ENCODE peak calls at places on chromosomes 1 and 21, in seven cellular contexts. D is AG10803; J is NCI-H460; S is neural progenitor cell; L is NCI-H2081; Q is stimulated activated CD8-positive, alpha-beta memory T cell treated with anti-CD3 and anti-CD28 coated beads, Interleukin-15, amount 100 ng/mL, for 24 hours; F is GM13977. P is an unnamed sample.

GRCh38 chr1:91609571-91609970 is 108.9 kb downstream of the CDC7 start:
- DNase-seq in D (peak; percentile 81), J (peak; percentile 43), S (no peak), L (no peak), Q (no peak), F (no peak), P (no peak)

GRCh38 chr1:207825719-207826556 is 74.1 kb downstream of the CD46 start:
- DNase-seq in D (peak; percentile 34), J (no peak), S (no peak), L (no peak), Q (peak; percentile 48), F (peak; percentile 82), P (no peak)

GRCh38 chr1:223842784-223843183 is 3.0 kb downstream of the TP53BP2 start:
- DNase-seq in D (no peak), J (no peak), S (no peak), L (no peak), Q (no peak), F (no peak), P (no peak)

GRCh38 chr21:28268685-28269084 is 724.0 kb downstream of the LTN1 start:
- DNase-seq in D (no peak), J (no peak), S (no peak), L (no peak), Q (no peak), F (no peak), P (no peak)

GRCh38 chr1:20732071-20732587 is 374 bp downstream of the SH2D5 start:
- DNase-seq in D (peak; percentile 52), J (peak; percentile 36), S (peak; percentile 95), L (peak; percentile 81), Q (no peak), F (peak; percentile 88), P (peak; percentile 94)

GRCh38 chr1:195328681-195329080 is 1279.6 kb downstream of the KCNT2 start:
- DNase-seq in D (peak; percentile 17), J (no peak), S (no peak), L (no peak), Q (no peak), F (no peak), P (no peak)

GRCh38 chr1:173603056-173603591 is at the start of gene SLC9C2:
- DNase-seq in D (peak; percentile 24), J (no peak), S (no peak), L (no peak), Q (no peak), F (no peak), P (no peak)

GRCh38 chr1:117169871-117170596 is 40.7 kb downstream of the VTCN1 start:
- DNase-seq in D (no peak), J (no peak), S (no peak), L (no peak), Q (no peak), F (no peak), P (no peak)

GRCh38 chr1:206903687-206904086 is 6.4 kb downstream of the IL24 start:
- DNase-seq in D (no peak), J (no peak), S (no peak), L (no peak), Q (no peak), F (no peak), P (no peak)

GRCh38 chr1:179871940-179872339 is 5.7 kb downstream of the TOR1AIP2 start:
- DNase-seq in D (no peak), J (no peak), S (no peak), L (no peak), Q (no peak), F (no peak), P (no peak)

GRCh38 chr1:172761581-172762025 is 102.7 kb downstream of the FASLG start:
- DNase-seq in D (peak; percentile 43), J (no peak), S (no peak), L (no peak), Q (no peak), F (no peak), P (no peak)

GRCh38 chr1:182069028-182069466 is 7.5 kb upstream of the ZNF648 start:
- DNase-seq in D (peak; percentile 24), J (peak; percentile 76), S (peak; percentile 87), L (peak; percentile 76), Q (no peak), F (peak; percentile 75), P (peak; percentile 96)

GRCh38 chr1:8510041-8510823 is 192.3 kb downstream of the SLC45A1 start:
- DNase-seq in D (peak; percentile 94), J (no peak), S (no peak), L (no peak), Q (no peak), F (peak; percentile 65), P (no peak)

GRCh38 chr21:34730194-34730593 is 61.4 kb downstream of the CLIC6 start:
- DNase-seq in D (no peak), J (no peak), S (no peak), L (no peak), Q (no peak), F (no peak), P (no peak)

GRCh38 chr1:147493349-147493748 is 48.0 kb upstream of the BCL9 start:
- DNase-seq in D (no peak), J (no peak), S (no peak), L (no peak), Q (no peak), F (no peak), P (no peak)

GRCh38 chr21:25670726-25671125 is 31.7 kb downstream of the JAM2 start:
- DNase-seq in D (peak; percentile 89), J (no peak), S (no peak), L (no peak), Q (no peak), F (no peak), P (no peak)

GRCh38 chr1:6962956-6963915 is 178.0 kb downstream of the CAMTA1 start:
- DNase-seq in D (no peak), J (no peak), S (peak; percentile 99), L (no peak), Q (peak; percentile 23), F (peak; percentile 71), P (peak; percentile 100)

GRCh38 chr1:244174922-244175521 is 123.9 kb downstream of the ZBTB18 start:
- DNase-seq in D (no peak), J (no peak), S (no peak), L (no peak), Q (no peak), F (no peak), P (no peak)

GRCh38 chr1:186605762-186606350 is 74.4 kb downstream of the PTGS2 start:
- DNase-seq in D (peak; percentile 66), J (peak; percentile 72), S (peak; percentile 81), L (peak; percentile 12), Q (no peak), F (peak; percentile 41), P (peak; percentile 88)

GRCh38 chr1:203338335-203339036 is 12.4 kb downstream of the FMOD start:
- DNase-seq in D (peak; percentile 55), J (peak; percentile 49), S (peak; percentile 80), L (peak; percentile 69), Q (no peak), F (peak; percentile 87), P (peak; percentile 86)

GRCh38 chr1:53061859-53062714 is at the start of gene PODN:
- DNase-seq in D (peak; percentile 48), J (no peak), S (peak; percentile 64), L (no peak), Q (no peak), F (peak; percentile 60), P (peak; percentile 71)

GRCh38 chr1:10617931-10618885 is 143.5 kb downstream of the PEX14 start:
- DNase-seq in D (no peak), J (no peak), S (no peak), L (no peak), Q (no peak), F (no peak), P (peak; percentile 30)

GRCh38 chr1:97090725-97091124 is 369.1 kb downstream of the PTBP2 start:
- DNase-seq in D (no peak), J (no peak), S (no peak), L (no peak), Q (no peak), F (no peak), P (no peak)

GRCh38 chr1:119279441-119280415 is 88.9 kb upstream of the HAO2 start:
- DNase-seq in D (peak; percentile 94), J (peak; percentile 8), S (no peak), L (no peak), Q (no peak), F (no peak), P (no peak)

GRCh38 chr21:40696246-40696645 is 150.7 kb downstream of the DSCAM start:
- DNase-seq in D (no peak), J (no peak), S (no peak), L (no peak), Q (no peak), F (no peak), P (no peak)

GRCh38 chr1:97304366-97304765 is 582.8 kb downstream of the PTBP2 start:
- DNase-seq in D (no peak), J (no peak), S (no peak), L (no peak), Q (no peak), F (no peak), P (no peak)

GRCh38 chr21:43270800-43271261 is 102.0 kb downstream of the CRYAA start:
- DNase-seq in D (peak; percentile 3), J (no peak), S (no peak), L (no peak), Q (no peak), F (no peak), P (no peak)

P was measured in endodermal cell.